ENCODE peak calls at places on chromosomes 7 and 10, in eight cellular contexts. A, W, E, L, B, N, F and S are unnamed samples.

GRCh38 chr10:57844387-57844998 is 423.2 kb downstream of the IPMK start:
- ATAC-seq in A (no peak), W (no peak), E (no peak), L (no peak), B (no peak), N (no peak), F (no peak), S (no peak)

GRCh38 chr7:159215053-159215452 is 70.4 kb upstream of the VIPR2 start:
- ATAC-seq in A (no peak), W (no peak), E (no peak), L (no peak), B (no peak), N (no peak), F (no peak), S (no peak)

GRCh38 chr7:103715376-103716110 is 269.5 kb upstream of the SLC26A5 start:
- ATAC-seq in A (no peak), W (no peak), E (no peak), L (no peak), B (no peak), N (no peak), F (no peak), S (no peak)

GRCh38 chr7:88686468-88687229 is 72.9 kb upstream of the ZNF804B start:
- ATAC-seq in A (no peak), W (no peak), E (no peak), L (no peak), B (no peak), N (no peak), F (no peak), S (no peak)

GRCh38 chr10:34669079-34669478 is 146.0 kb downstream of the PARD3 start:
- ATAC-seq in A (no peak), W (no peak), E (no peak), L (no peak), B (no peak), N (no peak), F (no peak), S (no peak)

GRCh38 chr10:62076872-62077271 is 175.4 kb downstream of the ARID5B start:
- ATAC-seq in A (peak; percentile 29), W (peak; percentile 56), E (peak; percentile 44), L (no peak), B (no peak), N (no peak), F (no peak), S (peak; percentile 18)

GRCh38 chr10:114911801-114912479 is 26.1 kb upstream of the TRUB1 start:
- ATAC-seq in A (no peak), W (no peak), E (no peak), L (no peak), B (no peak), N (no peak), F (no peak), S (no peak)

GRCh38 chr7:139109983-139110411 is 477 bp upstream of the ZC3HAV1 start:
- ATAC-seq in A (peak; percentile 3), W (no peak), E (no peak), L (no peak), B (no peak), N (peak; percentile 6), F (no peak), S (no peak)

GRCh38 chr7:50664461-50664922 is 99.3 kb upstream of the DDC start:
- ATAC-seq in A (peak; percentile 82), W (peak; percentile 60), E (no peak), L (no peak), B (no peak), N (peak; percentile 25), F (no peak), S (peak; percentile 87)

GRCh38 chr7:152661479-152661878 is 14.5 kb downstream of the XRCC2 start:
- ATAC-seq in A (no peak), W (peak; percentile 77), E (no peak), L (no peak), B (no peak), N (no peak), F (peak; percentile 51), S (no peak)

GRCh38 chr7:129122751-129123516 is 21.6 kb upstream of the TSPAN33 start:
- ATAC-seq in A (peak; percentile 76), W (no peak), E (no peak), L (no peak), B (no peak), N (no peak), F (no peak), S (peak; percentile 84)

GRCh38 chr10:15280462-15280861 is 90.6 kb downstream of the FAM171A1 start:
- ATAC-seq in A (no peak), W (no peak), E (no peak), L (no peak), B (no peak), N (no peak), F (no peak), S (no peak)

GRCh38 chr10:44253769-44254462 is 131.0 kb downstream of the CXCL12 start:
- ATAC-seq in A (no peak), W (peak; percentile 58), E (no peak), L (peak; percentile 83), B (peak; percentile 82), N (no peak), F (peak; percentile 79), S (no peak)

GRCh38 chr7:117596134-117596533 is 116.3 kb downstream of the CFTR start:
- ATAC-seq in A (no peak), W (no peak), E (no peak), L (no peak), B (no peak), N (no peak), F (no peak), S (no peak)

GRCh38 chr10:79262131-79262530 is 85.1 kb upstream of the PPIF start:
- ATAC-seq in A (no peak), W (no peak), E (no peak), L (no peak), B (no peak), N (no peak), F (no peak), S (no peak)

GRCh38 chr10:71863203-71863602 is 12.2 kb upstream of the PSAP start:
- ATAC-seq in A (no peak), W (no peak), E (no peak), L (no peak), B (no peak), N (no peak), F (no peak), S (no peak)

GRCh38 chr7:108653526-108653925 is 83.9 kb downstream of the DNAJB9 start:
- ATAC-seq in A (no peak), W (no peak), E (no peak), L (no peak), B (no peak), N (no peak), F (no peak), S (no peak)

GRCh38 chr10:123254287-123254858 is 100.2 kb downstream of the BUB3 start:
- ATAC-seq in A (no peak), W (no peak), E (no peak), L (no peak), B (peak; percentile 15), N (peak; percentile 69), F (no peak), S (no peak)

GRCh38 chr7:3095046-3095445 is 51.4 kb upstream of the CARD11 start:
- ATAC-seq in A (peak; percentile 61), W (no peak), E (peak; percentile 61), L (no peak), B (no peak), N (peak; percentile 66), F (no peak), S (peak; percentile 79)

GRCh38 chr10:43355749-43356371 is 15.6 kb upstream of the FXYD4 start:
- ATAC-seq in A (peak; percentile 60), W (no peak), E (no peak), L (no peak), B (no peak), N (no peak), F (no peak), S (peak; percentile 93)

GRCh38 chr10:107031981-107032699 is 132.4 kb downstream of the SORCS1 start:
- ATAC-seq in A (no peak), W (peak; percentile 96), E (no peak), L (no peak), B (no peak), N (no peak), F (no peak), S (no peak)

GRCh38 chr7:121102619-121103018 is 114.1 kb downstream of the CPED1 start:
- ATAC-seq in A (no peak), W (peak; percentile 57), E (no peak), L (peak; percentile 47), B (no peak), N (no peak), F (no peak), S (no peak)

GRCh38 chr10:128161031-128161430 is 34.8 kb upstream of the MKI67 start:
- ATAC-seq in A (no peak), W (no peak), E (no peak), L (no peak), B (no peak), N (no peak), F (no peak), S (no peak)